ENCODE peak calls at places on chromosomes 16 and 17, in six cellular contexts. One of them, this sample, is unnamed.

GRCh38 chr16:77324727-77325126 is 110.1 kb downstream of the ADAMTS18 start:
- DNase-seq in Ammon's horn: no peak
- DNase-seq in psoas muscle: no peak
- DNase-seq in activated effector memory CD4-positive, alpha-beta T cell treated with anti-CD3 and anti-CD28 coated beads, Interleukin-2, amount 50 U/mL, for 16 hours: no peak
- DNase-seq in AG10803: no peak
- DNase-seq in activated CD4-positive, CD25-positive, alpha-beta regulatory T cell: no peak
- DNase-seq in this sample: no peak

GRCh38 chr16:50274771-50275415 is 8.5 kb downstream of the ADCY7 start:
- DNase-seq in Ammon's horn: no peak
- DNase-seq in psoas muscle: no peak
- DNase-seq in activated effector memory CD4-positive, alpha-beta T cell treated with anti-CD3 and anti-CD28 coated beads, Interleukin-2, amount 50 U/mL, for 16 hours: peak
- DNase-seq in AG10803: no peak
- DNase-seq in activated CD4-positive, CD25-positive, alpha-beta regulatory T cell: no peak
- DNase-seq in this sample: no peak

GRCh38 chr17:27940503-27940902 is 47.3 kb upstream of the LYRM9 start:
- DNase-seq in Ammon's horn: no peak
- DNase-seq in psoas muscle: no peak
- DNase-seq in activated effector memory CD4-positive, alpha-beta T cell treated with anti-CD3 and anti-CD28 coated beads, Interleukin-2, amount 50 U/mL, for 16 hours: no peak
- DNase-seq in AG10803: no peak
- DNase-seq in activated CD4-positive, CD25-positive, alpha-beta regulatory T cell: no peak
- DNase-seq in this sample: no peak

GRCh38 chr16:86923656-86924055 is 345.3 kb downstream of the FOXL1 start:
- DNase-seq in Ammon's horn: no peak
- DNase-seq in psoas muscle: no peak
- DNase-seq in activated effector memory CD4-positive, alpha-beta T cell treated with anti-CD3 and anti-CD28 coated beads, Interleukin-2, amount 50 U/mL, for 16 hours: peak
- DNase-seq in AG10803: no peak
- DNase-seq in activated CD4-positive, CD25-positive, alpha-beta regulatory T cell: no peak
- DNase-seq in this sample: no peak

GRCh38 chr17:43714338-43715149 is 44.0 kb downstream of the SOST start:
- DNase-seq in Ammon's horn: no peak
- DNase-seq in psoas muscle: no peak
- DNase-seq in activated effector memory CD4-positive, alpha-beta T cell treated with anti-CD3 and anti-CD28 coated beads, Interleukin-2, amount 50 U/mL, for 16 hours: no peak
- DNase-seq in AG10803: peak
- DNase-seq in activated CD4-positive, CD25-positive, alpha-beta regulatory T cell: no peak
- DNase-seq in this sample: no peak

GRCh38 chr17:15453782-15454181 is 13.6 kb downstream of the CDRT4 start:
- DNase-seq in Ammon's horn: peak
- DNase-seq in psoas muscle: no peak
- DNase-seq in activated effector memory CD4-positive, alpha-beta T cell treated with anti-CD3 and anti-CD28 coated beads, Interleukin-2, amount 50 U/mL, for 16 hours: no peak
- DNase-seq in AG10803: peak
- DNase-seq in activated CD4-positive, CD25-positive, alpha-beta regulatory T cell: no peak
- DNase-seq in this sample: no peak

GRCh38 chr17:27530791-27531391 is 74.6 kb downstream of the KSR1 start:
- DNase-seq in Ammon's horn: no peak
- DNase-seq in psoas muscle: peak
- DNase-seq in activated effector memory CD4-positive, alpha-beta T cell treated with anti-CD3 and anti-CD28 coated beads, Interleukin-2, amount 50 U/mL, for 16 hours: no peak
- DNase-seq in AG10803: peak
- DNase-seq in activated CD4-positive, CD25-positive, alpha-beta regulatory T cell: no peak
- DNase-seq in this sample: no peak

GRCh38 chr17:50514936-50515702 is 6.9 kb downstream of the MYCBPAP start:
- DNase-seq in Ammon's horn: no peak
- DNase-seq in psoas muscle: no peak
- DNase-seq in activated effector memory CD4-positive, alpha-beta T cell treated with anti-CD3 and anti-CD28 coated beads, Interleukin-2, amount 50 U/mL, for 16 hours: no peak
- DNase-seq in AG10803: peak
- DNase-seq in activated CD4-positive, CD25-positive, alpha-beta regulatory T cell: no peak
- DNase-seq in this sample: no peak

GRCh38 chr17:43823350-43824084 is 9.4 kb downstream of the MPP3 start:
- DNase-seq in Ammon's horn: peak
- DNase-seq in psoas muscle: no peak
- DNase-seq in activated effector memory CD4-positive, alpha-beta T cell treated with anti-CD3 and anti-CD28 coated beads, Interleukin-2, amount 50 U/mL, for 16 hours: peak
- DNase-seq in AG10803: no peak
- DNase-seq in activated CD4-positive, CD25-positive, alpha-beta regulatory T cell: no peak
- DNase-seq in this sample: no peak

GRCh38 chr16:24156777-24157176 is 99.4 kb upstream of the CACNG3 start:
- DNase-seq in Ammon's horn: no peak
- DNase-seq in psoas muscle: no peak
- DNase-seq in activated effector memory CD4-positive, alpha-beta T cell treated with anti-CD3 and anti-CD28 coated beads, Interleukin-2, amount 50 U/mL, for 16 hours: no peak
- DNase-seq in AG10803: no peak
- DNase-seq in activated CD4-positive, CD25-positive, alpha-beta regulatory T cell: no peak
- DNase-seq in this sample: no peak

GRCh38 chr16:31532120-31532519 is 4.4 kb downstream of the AHSP start:
- DNase-seq in Ammon's horn: no peak
- DNase-seq in psoas muscle: no peak
- DNase-seq in activated effector memory CD4-positive, alpha-beta T cell treated with anti-CD3 and anti-CD28 coated beads, Interleukin-2, amount 50 U/mL, for 16 hours: no peak
- DNase-seq in AG10803: no peak
- DNase-seq in activated CD4-positive, CD25-positive, alpha-beta regulatory T cell: no peak
- DNase-seq in this sample: no peak

GRCh38 chr17:27597188-27597580 is 33.8 kb upstream of the LGALS9 start:
- DNase-seq in Ammon's horn: no peak
- DNase-seq in psoas muscle: no peak
- DNase-seq in activated effector memory CD4-positive, alpha-beta T cell treated with anti-CD3 and anti-CD28 coated beads, Interleukin-2, amount 50 U/mL, for 16 hours: no peak
- DNase-seq in AG10803: no peak
- DNase-seq in activated CD4-positive, CD25-positive, alpha-beta regulatory T cell: no peak
- DNase-seq in this sample: no peak

GRCh38 chr16:85359147-85359822 is 247.0 kb upstream of the CIBAR2 start:
- DNase-seq in Ammon's horn: no peak
- DNase-seq in psoas muscle: no peak
- DNase-seq in activated effector memory CD4-positive, alpha-beta T cell treated with anti-CD3 and anti-CD28 coated beads, Interleukin-2, amount 50 U/mL, for 16 hours: no peak
- DNase-seq in AG10803: peak
- DNase-seq in activated CD4-positive, CD25-positive, alpha-beta regulatory T cell: no peak
- DNase-seq in this sample: no peak

GRCh38 chr16:85556456-85557082 is 56.6 kb upstream of the GSE1 start:
- DNase-seq in Ammon's horn: no peak
- DNase-seq in psoas muscle: peak
- DNase-seq in activated effector memory CD4-positive, alpha-beta T cell treated with anti-CD3 and anti-CD28 coated beads, Interleukin-2, amount 50 U/mL, for 16 hours: peak
- DNase-seq in AG10803: no peak
- DNase-seq in activated CD4-positive, CD25-positive, alpha-beta regulatory T cell: no peak
- DNase-seq in this sample: no peak

GRCh38 chr17:57599271-57600045 is 145.6 kb downstream of the CCDC182 start:
- DNase-seq in Ammon's horn: no peak
- DNase-seq in psoas muscle: no peak
- DNase-seq in activated effector memory CD4-positive, alpha-beta T cell treated with anti-CD3 and anti-CD28 coated beads, Interleukin-2, amount 50 U/mL, for 16 hours: no peak
- DNase-seq in AG10803: no peak
- DNase-seq in activated CD4-positive, CD25-positive, alpha-beta regulatory T cell: no peak
- DNase-seq in this sample: no peak

GRCh38 chr17:60145006-60145935 is 4.5 kb upstream of the CA4 start:
- DNase-seq in Ammon's horn: no peak
- DNase-seq in psoas muscle: no peak
- DNase-seq in activated effector memory CD4-positive, alpha-beta T cell treated with anti-CD3 and anti-CD28 coated beads, Interleukin-2, amount 50 U/mL, for 16 hours: no peak
- DNase-seq in AG10803: no peak
- DNase-seq in activated CD4-positive, CD25-positive, alpha-beta regulatory T cell: no peak
- DNase-seq in this sample: no peak

GRCh38 chr16:53121043-53121442 is 66.3 kb downstream of the CHD9 start:
- DNase-seq in Ammon's horn: no peak
- DNase-seq in psoas muscle: no peak
- DNase-seq in activated effector memory CD4-positive, alpha-beta T cell treated with anti-CD3 and anti-CD28 coated beads, Interleukin-2, amount 50 U/mL, for 16 hours: no peak
- DNase-seq in AG10803: no peak
- DNase-seq in activated CD4-positive, CD25-positive, alpha-beta regulatory T cell: no peak
- DNase-seq in this sample: no peak

GRCh38 chr17:29066053-29066452 is 23.1 kb downstream of the PIPOX start:
- DNase-seq in Ammon's horn: no peak
- DNase-seq in psoas muscle: no peak
- DNase-seq in activated effector memory CD4-positive, alpha-beta T cell treated with anti-CD3 and anti-CD28 coated beads, Interleukin-2, amount 50 U/mL, for 16 hours: no peak
- DNase-seq in AG10803: no peak
- DNase-seq in activated CD4-positive, CD25-positive, alpha-beta regulatory T cell: no peak
- DNase-seq in this sample: no peak

GRCh38 chr17:6677158-6677831 is 25.7 kb downstream of the C17orf100 start:
- DNase-seq in Ammon's horn: no peak
- DNase-seq in psoas muscle: no peak
- DNase-seq in activated effector memory CD4-positive, alpha-beta T cell treated with anti-CD3 and anti-CD28 coated beads, Interleukin-2, amount 50 U/mL, for 16 hours: no peak
- DNase-seq in AG10803: peak
- DNase-seq in activated CD4-positive, CD25-positive, alpha-beta regulatory T cell: no peak
- DNase-seq in this sample: no peak

GRCh38 chr17:39750131-39751015 is 12.6 kb downstream of the GRB7 start:
- DNase-seq in Ammon's horn: no peak
- DNase-seq in psoas muscle: no peak
- DNase-seq in activated effector memory CD4-positive, alpha-beta T cell treated with anti-CD3 and anti-CD28 coated beads, Interleukin-2, amount 50 U/mL, for 16 hours: peak
- DNase-seq in AG10803: no peak
- DNase-seq in activated CD4-positive, CD25-positive, alpha-beta regulatory T cell: no peak
- DNase-seq in this sample: no peak

GRCh38 chr17:41394254-41395016 is 3.0 kb downstream of the KRT31 start:
- DNase-seq in Ammon's horn: no peak
- DNase-seq in psoas muscle: no peak
- DNase-seq in activated effector memory CD4-positive, alpha-beta T cell treated with anti-CD3 and anti-CD28 coated beads, Interleukin-2, amount 50 U/mL, for 16 hours: no peak
- DNase-seq in AG10803: no peak
- DNase-seq in activated CD4-positive, CD25-positive, alpha-beta regulatory T cell: no peak
- DNase-seq in this sample: no peak

GRCh38 chr17:72697602-72698146 is 394.8 kb downstream of the SLC39A11 start:
- DNase-seq in Ammon's horn: peak
- DNase-seq in psoas muscle: no peak
- DNase-seq in activated effector memory CD4-positive, alpha-beta T cell treated with anti-CD3 and anti-CD28 coated beads, Interleukin-2, amount 50 U/mL, for 16 hours: no peak
- DNase-seq in AG10803: no peak
- DNase-seq in activated CD4-positive, CD25-positive, alpha-beta regulatory T cell: no peak
- DNase-seq in this sample: no peak

GRCh38 chr16:74455213-74455612 is 33.9 kb upstream of the CLEC18B start:
- DNase-seq in Ammon's horn: peak
- DNase-seq in psoas muscle: no peak
- DNase-seq in activated effector memory CD4-positive, alpha-beta T cell treated with anti-CD3 and anti-CD28 coated beads, Interleukin-2, amount 50 U/mL, for 16 hours: no peak
- DNase-seq in AG10803: peak
- DNase-seq in activated CD4-positive, CD25-positive, alpha-beta regulatory T cell: no peak
- DNase-seq in this sample: no peak

GRCh38 chr17:16406742-16407674 is 8.4 kb upstream of the TRPV2 start:
- DNase-seq in Ammon's horn: no peak
- DNase-seq in psoas muscle: peak
- DNase-seq in activated effector memory CD4-positive, alpha-beta T cell treated with anti-CD3 and anti-CD28 coated beads, Interleukin-2, amount 50 U/mL, for 16 hours: no peak
- DNase-seq in AG10803: no peak
- DNase-seq in activated CD4-positive, CD25-positive, alpha-beta regulatory T cell: no peak
- DNase-seq in this sample: no peak

GRCh38 chr17:67718325-67718941 is 697 bp downstream of the NOL11 start:
- DNase-seq in Ammon's horn: no peak
- DNase-seq in psoas muscle: no peak
- DNase-seq in activated effector memory CD4-positive, alpha-beta T cell treated with anti-CD3 and anti-CD28 coated beads, Interleukin-2, amount 50 U/mL, for 16 hours: peak
- DNase-seq in AG10803: peak
- DNase-seq in activated CD4-positive, CD25-positive, alpha-beta regulatory T cell: no peak
- DNase-seq in this sample: no peak

GRCh38 chr16:89922884-89923639 is at the start of gene TUBB3:
- DNase-seq in Ammon's horn: peak
- DNase-seq in psoas muscle: peak
- DNase-seq in activated effector memory CD4-positive, alpha-beta T cell treated with anti-CD3 and anti-CD28 coated beads, Interleukin-2, amount 50 U/mL, for 16 hours: peak
- DNase-seq in AG10803: peak
- DNase-seq in activated CD4-positive, CD25-positive, alpha-beta regulatory T cell: no peak
- DNase-seq in this sample: peak

GRCh38 chr17:75806822-75807500 is 22.4 kb downstream of the UNK start:
- DNase-seq in Ammon's horn: no peak
- DNase-seq in psoas muscle: no peak
- DNase-seq in activated effector memory CD4-positive, alpha-beta T cell treated with anti-CD3 and anti-CD28 coated beads, Interleukin-2, amount 50 U/mL, for 16 hours: no peak
- DNase-seq in AG10803: no peak
- DNase-seq in activated CD4-positive, CD25-positive, alpha-beta regulatory T cell: no peak
- DNase-seq in this sample: no peak

GRCh38 chr17:44438634-44439033 is 49.2 kb upstream of the ITGA2B start:
- DNase-seq in Ammon's horn: no peak
- DNase-seq in psoas muscle: no peak
- DNase-seq in activated effector memory CD4-positive, alpha-beta T cell treated with anti-CD3 and anti-CD28 coated beads, Interleukin-2, amount 50 U/mL, for 16 hours: no peak
- DNase-seq in AG10803: no peak
- DNase-seq in activated CD4-positive, CD25-positive, alpha-beta regulatory T cell: no peak
- DNase-seq in this sample: no peak

GRCh38 chr16:82368041-82368440 is 198.0 kb upstream of the MPHOSPH6 start:
- DNase-seq in Ammon's horn: peak
- DNase-seq in psoas muscle: no peak
- DNase-seq in activated effector memory CD4-positive, alpha-beta T cell treated with anti-CD3 and anti-CD28 coated beads, Interleukin-2, amount 50 U/mL, for 16 hours: no peak
- DNase-seq in AG10803: peak
- DNase-seq in activated CD4-positive, CD25-positive, alpha-beta regulatory T cell: no peak
- DNase-seq in this sample: peak

GRCh38 chr17:78763561-78763960 is 18.5 kb downstream of the CYTH1 start:
- DNase-seq in Ammon's horn: no peak
- DNase-seq in psoas muscle: no peak
- DNase-seq in activated effector memory CD4-positive, alpha-beta T cell treated with anti-CD3 and anti-CD28 coated beads, Interleukin-2, amount 50 U/mL, for 16 hours: peak
- DNase-seq in AG10803: peak
- DNase-seq in activated CD4-positive, CD25-positive, alpha-beta regulatory T cell: no peak
- DNase-seq in this sample: no peak

GRCh38 chr16:46673320-46674013 is 15.5 kb downstream of the VPS35 start:
- DNase-seq in Ammon's horn: peak
- DNase-seq in psoas muscle: peak
- DNase-seq in activated effector memory CD4-positive, alpha-beta T cell treated with anti-CD3 and anti-CD28 coated beads, Interleukin-2, amount 50 U/mL, for 16 hours: peak
- DNase-seq in AG10803: peak
- DNase-seq in activated CD4-positive, CD25-positive, alpha-beta regulatory T cell: no peak
- DNase-seq in this sample: no peak

GRCh38 chr16:72537684-72538083 is 365.7 kb upstream of the PMFBP1 start:
- DNase-seq in Ammon's horn: no peak
- DNase-seq in psoas muscle: no peak
- DNase-seq in activated effector memory CD4-positive, alpha-beta T cell treated with anti-CD3 and anti-CD28 coated beads, Interleukin-2, amount 50 U/mL, for 16 hours: no peak
- DNase-seq in AG10803: peak
- DNase-seq in activated CD4-positive, CD25-positive, alpha-beta regulatory T cell: no peak
- DNase-seq in this sample: no peak

GRCh38 chr17:76561332-76561731 is 21.5 kb downstream of the PRCD start:
- DNase-seq in Ammon's horn: no peak
- DNase-seq in psoas muscle: no peak
- DNase-seq in activated effector memory CD4-positive, alpha-beta T cell treated with anti-CD3 and anti-CD28 coated beads, Interleukin-2, amount 50 U/mL, for 16 hours: no peak
- DNase-seq in AG10803: no peak
- DNase-seq in activated CD4-positive, CD25-positive, alpha-beta regulatory T cell: no peak
- DNase-seq in this sample: no peak

GRCh38 chr16:53756329-53756996 is 52.5 kb downstream of the FTO start:
- DNase-seq in Ammon's horn: peak
- DNase-seq in psoas muscle: no peak
- DNase-seq in activated effector memory CD4-positive, alpha-beta T cell treated with anti-CD3 and anti-CD28 coated beads, Interleukin-2, amount 50 U/mL, for 16 hours: no peak
- DNase-seq in AG10803: no peak
- DNase-seq in activated CD4-positive, CD25-positive, alpha-beta regulatory T cell: no peak
- DNase-seq in this sample: no peak

GRCh38 chr16:73013974-73014373 is 34.0 kb downstream of the ZFHX3 start:
- DNase-seq in Ammon's horn: no peak
- DNase-seq in psoas muscle: no peak
- DNase-seq in activated effector memory CD4-positive, alpha-beta T cell treated with anti-CD3 and anti-CD28 coated beads, Interleukin-2, amount 50 U/mL, for 16 hours: peak
- DNase-seq in AG10803: no peak
- DNase-seq in activated CD4-positive, CD25-positive, alpha-beta regulatory T cell: no peak
- DNase-seq in this sample: no peak

GRCh38 chr17:3907483-3908216 is 8.6 kb downstream of the P2RX1 start:
- DNase-seq in Ammon's horn: no peak
- DNase-seq in psoas muscle: no peak
- DNase-seq in activated effector memory CD4-positive, alpha-beta T cell treated with anti-CD3 and anti-CD28 coated beads, Interleukin-2, amount 50 U/mL, for 16 hours: no peak
- DNase-seq in AG10803: no peak
- DNase-seq in activated CD4-positive, CD25-positive, alpha-beta regulatory T cell: no peak
- DNase-seq in this sample: no peak